ENCODE peak calls at places on chromosome 7, in seven cellular contexts. E, J, W, P, T, Z and V are unnamed samples.

GRCh38 chr7:2191026-2191425 is 41.7 kb downstream of the MAD1L1 start:
- DNase-seq in W (no peak), Z (no peak), E (no peak), T (no peak), P (no peak), J (no peak), V (no peak)

GRCh38 chr7:111113263-111114017 is 22.5 kb downstream of the LRRN3 start:
- DNase-seq in E (peak; percentile 86), Z (no peak), P (no peak), J (no peak), W (no peak), T (no peak), V (no peak)

GRCh38 chr7:42144253-42145002 is 92.6 kb downstream of the GLI3 start:
- DNase-seq in T (no peak), W (no peak), P (no peak), Z (no peak), J (no peak), E (peak; percentile 29), V (no peak)

GRCh38 chr7:73361340-73361739 is 33.4 kb downstream of the FKBP6 start:
- DNase-seq in Z (no peak), P (no peak), W (no peak), E (no peak), J (no peak), T (no peak), V (no peak)

GRCh38 chr7:101688183-101688831 is 59.2 kb upstream of the MYL10 start:
- DNase-seq in J (peak; percentile 85), T (peak; percentile 89), W (peak; percentile 85), P (peak; percentile 82), Z (peak; percentile 79), E (peak; percentile 46), V (peak; percentile 89)

GRCh38 chr7:43038229-43038628 is 74.2 kb upstream of the HECW1 start:
- DNase-seq in J (no peak), E (peak; percentile 73), T (no peak), P (no peak), W (no peak), Z (no peak), V (no peak)

GRCh38 chr7:104933433-104934074 is 80.5 kb upstream of the KMT2E start:
- DNase-seq in Z (no peak), W (no peak), E (no peak), P (no peak), T (no peak), J (peak; percentile 28), V (no peak)

GRCh38 chr7:126856691-126857291 is 395.9 kb downstream of the GRM8 start:
- DNase-seq in J (peak; percentile 81), W (no peak), P (no peak), T (peak; percentile 70), E (no peak), Z (no peak), V (no peak)

GRCh38 chr7:100016209-100016901 is 959 bp downstream of the ZKSCAN1 start:
- DNase-seq in P (no peak), J (no peak), E (no peak), W (no peak), Z (no peak), T (no peak), V (no peak)

GRCh38 chr7:73879977-73880681 is 19.2 kb downstream of the TMEM270 start:
- DNase-seq in J (no peak), E (peak; percentile 53), W (peak; percentile 87), T (no peak), Z (no peak), P (peak; percentile 30), V (no peak)

DNA sequence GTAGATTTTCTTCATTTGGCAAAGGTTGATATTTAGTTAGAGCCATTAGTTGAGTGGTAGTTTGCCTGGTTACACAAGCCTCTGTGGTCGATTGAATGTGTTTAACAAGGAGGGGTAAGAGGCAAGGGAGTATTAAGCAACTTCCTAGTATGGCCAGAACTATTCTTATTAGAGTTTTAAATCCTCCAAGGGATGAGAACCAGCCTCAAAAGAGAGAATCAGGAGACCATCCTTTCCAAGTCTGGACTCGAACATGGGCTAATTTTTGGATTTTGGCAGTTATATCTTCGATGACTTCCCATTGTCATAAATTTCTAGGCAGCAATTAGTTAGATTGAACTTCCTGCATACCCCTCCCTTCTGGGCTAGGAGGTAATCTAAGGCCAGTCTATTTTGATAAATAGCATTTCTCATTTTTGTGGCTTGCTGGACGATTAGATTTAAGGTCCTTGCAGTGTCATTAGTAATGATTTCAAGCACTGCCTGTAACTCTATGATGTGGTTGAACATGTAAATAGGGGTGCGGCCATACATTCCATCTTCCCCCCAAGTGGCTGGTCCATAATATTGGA is 219.5 kb upstream of the KCND2 start:
- DNase-seq in P (no peak), J (no peak), W (no peak), Z (no peak), T (no peak), E (peak; percentile 82), V (no peak)
- H3K4me1 ChIP-seq in P (no peaks in the 10 kb centered on the region), J (no peaks in the 10 kb centered on the region), W (no peaks in the 10 kb centered on the region), Z (peaks cover 8% of the 10 kb centered on the region), T (no peaks in the 10 kb centered on the region), E (peaks cover 23% of the 10 kb centered on the region), V (no peaks in the 10 kb centered on the region)

GRCh38 chr7:122692769-122693309 is 6.1 kb downstream of the RNF133 start:
- DNase-seq in P (no peak), E (no peak), J (no peak), T (no peak), W (no peak), Z (no peak), V (no peak)

GRCh38 chr7:122691569-122692235 is 7.2 kb downstream of the RNF133 start:
- DNase-seq in E (no peak), J (no peak), P (no peak), T (no peak), W (no peak), Z (no peak), V (no peak)

GRCh38 chr7:122688385-122688998 is 10.4 kb downstream of the RNF133 start:
- DNase-seq in T (no peak), P (no peak), W (no peak), E (no peak), Z (no peak), J (no peak), V (no peak)

GRCh38 chr7:122686360-122686878 is 12.5 kb downstream of the RNF133 start:
- DNase-seq in P (no peak), T (no peak), Z (no peak), E (no peak), J (peak; percentile 78), W (no peak), V (no peak)

DNA sequence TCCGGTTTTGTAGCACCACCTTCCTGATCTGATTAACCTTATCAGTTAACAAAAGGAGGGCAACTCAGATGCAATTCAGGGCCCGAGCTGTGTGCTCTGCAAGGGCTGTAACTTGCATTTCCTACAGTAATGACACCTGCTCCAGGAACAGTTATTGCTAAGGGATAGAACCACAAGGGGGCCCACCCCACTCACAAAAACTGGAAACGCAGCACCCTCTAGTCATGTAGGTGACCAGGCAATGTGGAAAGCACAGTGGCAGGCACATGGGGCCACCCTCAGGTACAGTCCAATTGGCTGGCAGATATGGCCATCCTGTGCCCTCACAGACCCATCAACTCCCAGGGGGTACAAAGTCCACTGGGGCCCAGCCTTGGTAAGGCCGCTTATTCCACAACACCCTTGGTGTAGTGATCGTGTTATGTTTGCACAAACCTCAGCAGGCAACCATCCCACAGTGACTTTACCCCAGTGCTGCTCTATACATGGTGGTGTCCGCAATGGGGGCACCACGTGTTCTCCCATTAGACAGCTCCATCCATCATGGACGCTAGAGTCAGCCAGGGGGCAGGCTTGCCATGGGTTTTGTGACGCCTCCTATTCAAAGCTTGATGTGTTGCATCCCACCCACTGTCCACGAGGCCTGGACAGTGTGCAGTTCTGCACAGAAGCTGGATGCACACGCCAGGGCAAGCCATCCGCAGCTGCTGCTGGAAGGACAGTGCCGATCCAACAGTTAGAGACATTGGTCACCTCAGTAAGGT is 9.4 kb downstream of the RNF133 start:
- DNase-seq in Z (no peak), P (no peak), T (no peak), W (no peak), E (no peak), J (no peak), V (no peak)
- TF ChIP-seq CTCF in Z (no peak), P (no peak), T (peak; percentile 20), W (no peak), E (no peak), J (peak; percentile 71), V (no peak)

DNA sequence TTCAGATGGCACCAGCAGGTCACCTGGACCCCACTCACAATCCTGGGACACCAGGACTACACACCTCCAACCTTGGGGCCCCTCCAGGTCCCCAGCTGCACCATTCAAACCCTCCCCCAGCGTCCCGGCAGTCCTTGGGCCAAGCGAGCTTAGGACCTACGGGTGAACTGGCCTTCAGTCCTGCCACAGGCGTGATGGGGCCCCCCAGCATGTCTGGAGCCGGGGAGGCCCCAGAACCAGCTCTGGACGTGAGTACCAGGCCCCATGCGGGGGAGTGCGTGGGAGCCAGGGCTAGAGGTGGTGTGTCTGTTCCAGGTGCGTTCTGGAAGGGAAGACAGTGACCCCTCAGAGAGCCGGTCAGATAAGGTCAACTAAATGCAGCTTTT is 17.8 kb downstream of the ZMIZ2 start:
- DNase-seq in P (no peak), T (no peak), J (no peak), Z (no peak), E (no peak), W (no peak), V (no peak)
- H3K4me1 ChIP-seq in P (peaks cover 62% of the 10 kb centered on the region), T (peaks cover 21% of the 10 kb centered on the region), J (peaks cover 16% of the 10 kb centered on the region), Z (peaks cover 41% of the 10 kb centered on the region), E (peaks cover 33% of the 10 kb centered on the region), W (peaks cover 47% of the 10 kb centered on the region), V (peaks cover 35% of the 10 kb centered on the region)

GRCh38 chr7:3678411-3678810 is 377.4 kb downstream of the SDK1 start:
- DNase-seq in W (no peak), E (no peak), Z (no peak), T (no peak), J (no peak), P (no peak), V (no peak)

GRCh38 chr7:3668743-3669142 is 367.7 kb downstream of the SDK1 start:
- DNase-seq in W (no peak), P (no peak), T (no peak), Z (no peak), E (no peak), J (no peak), V (no peak)

GRCh38 chr7:3670898-3671297 is 369.8 kb downstream of the SDK1 start:
- DNase-seq in T (no peak), P (no peak), E (no peak), Z (no peak), J (no peak), W (no peak), V (no peak)

DNA sequence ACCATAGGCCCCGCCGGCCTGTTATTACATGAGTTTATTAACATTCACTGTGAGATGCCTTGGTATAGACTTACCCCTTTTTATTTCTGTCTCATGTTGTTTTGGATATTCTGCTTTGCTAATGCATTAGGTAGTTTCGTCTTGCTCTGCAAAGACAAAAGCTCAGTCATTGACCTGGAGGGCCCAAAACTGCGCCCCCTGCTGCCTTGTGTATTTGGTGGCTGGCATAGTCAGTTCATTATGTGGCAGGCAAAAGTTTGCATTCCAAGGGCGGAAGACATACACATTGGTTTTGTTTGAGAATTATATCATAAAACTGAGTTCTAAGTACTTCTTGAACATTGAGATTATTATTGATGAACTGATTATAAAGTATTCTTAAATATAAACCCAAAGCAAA is 372.5 kb downstream of the SDK1 start:
- DNase-seq in P (peak; percentile 59), T (peak; percentile 72), W (no peak), E (peak; percentile 6), Z (peak; percentile 69), J (peak; percentile 88), V (peak; percentile 67)
- TF ChIP-seq CTCF in P (no peak), T (peak; percentile 82), W (peak; percentile 40), E (peak; percentile 17), Z (peak; percentile 47), J (peak; percentile 90), V (peak; percentile 43)